ENCODE peak calls at places on chromosomes 7 and 10, in ten cellular contexts. P is cardiac muscle cell; U is type B pancreatic cell; S is B cell; Y is H9; Q is neural crest cell; I is colonic mucosa; G is osteocyte; H is CD8-positive, alpha-beta T cell; M is fibroblast of lung. V is an unnamed sample.

GRCh38 chr7:81457858-81458522 is 311.9 kb downstream of the HGF start:
- DNase-seq in P (peak), U (no peak), S (no peak), Y (no peak), Q (no peak), I (no peak), G (no peak), H (no peak), M (peak), V (peak)

GRCh38 chr10:131514454-131514853 is 202.9 kb upstream of the TCERG1L start:
- DNase-seq in P (no peak), U (no peak), S (no peak), Y (no peak), Q (no peak), I (no peak), G (no peak), H (no peak), M (no peak), V (no peak)

GRCh38 chr10:96124230-96125141 is 5.6 kb upstream of the ZNF518A start:
- DNase-seq in P (peak), U (no peak), S (no peak), Y (peak), Q (peak), I (peak), G (no peak), H (no peak), M (peak), V (peak)

GRCh38 chr7:37247881-37248280 is 200.8 kb downstream of the ELMO1 start:
- DNase-seq in P (peak), U (no peak), S (no peak), Y (peak), Q (no peak), I (no peak), G (no peak), H (no peak), M (peak), V (no peak)

GRCh38 chr10:4684434-4684833 is 141.6 kb upstream of the AKR1E2 start:
- DNase-seq in P (no peak), U (no peak), S (no peak), Y (no peak), Q (no peak), I (no peak), G (no peak), H (no peak), M (peak), V (no peak)

GRCh38 chr10:22681783-22682183 is 32.6 kb downstream of the PIP4K2A start:
- DNase-seq in P (peak), U (no peak), S (no peak), Y (no peak), Q (no peak), I (no peak), G (no peak), H (peak), M (peak), V (peak)

GRCh38 chr7:27151945-27152815 is at the start of gene HOXA3:
- DNase-seq in P (no peak), U (peak), S (peak), Y (no peak), Q (no peak), I (peak), G (no peak), H (no peak), M (no peak), V (peak)

GRCh38 chr7:35691827-35692307 is 3.1 kb downstream of the HERPUD2 start:
- DNase-seq in P (peak), U (no peak), S (no peak), Y (no peak), Q (no peak), I (no peak), G (no peak), H (peak), M (no peak), V (no peak)

GRCh38 chr10:93993782-93994668 is at the start of gene PLCE1:
- DNase-seq in P (peak), U (peak), S (no peak), Y (peak), Q (peak), I (peak), G (peak), H (no peak), M (peak), V (no peak)

GRCh38 chr10:93991101-93991500 is 2.6 kb upstream of the PLCE1 start:
- DNase-seq in P (peak), U (no peak), S (no peak), Y (no peak), Q (no peak), I (no peak), G (no peak), H (no peak), M (no peak), V (no peak)

GRCh38 chr10:93993414-93993781 is 333 bp upstream of the PLCE1 start:
- DNase-seq in P (no peak), U (no peak), S (no peak), Y (no peak), Q (no peak), I (no peak), G (no peak), H (no peak), M (no peak), V (no peak)

GRCh38 chr10:93991596-93992284 is 2.0 kb upstream of the PLCE1 start:
- DNase-seq in P (peak), U (no peak), S (no peak), Y (peak), Q (peak), I (peak), G (no peak), H (no peak), M (peak), V (peak)

DNA sequence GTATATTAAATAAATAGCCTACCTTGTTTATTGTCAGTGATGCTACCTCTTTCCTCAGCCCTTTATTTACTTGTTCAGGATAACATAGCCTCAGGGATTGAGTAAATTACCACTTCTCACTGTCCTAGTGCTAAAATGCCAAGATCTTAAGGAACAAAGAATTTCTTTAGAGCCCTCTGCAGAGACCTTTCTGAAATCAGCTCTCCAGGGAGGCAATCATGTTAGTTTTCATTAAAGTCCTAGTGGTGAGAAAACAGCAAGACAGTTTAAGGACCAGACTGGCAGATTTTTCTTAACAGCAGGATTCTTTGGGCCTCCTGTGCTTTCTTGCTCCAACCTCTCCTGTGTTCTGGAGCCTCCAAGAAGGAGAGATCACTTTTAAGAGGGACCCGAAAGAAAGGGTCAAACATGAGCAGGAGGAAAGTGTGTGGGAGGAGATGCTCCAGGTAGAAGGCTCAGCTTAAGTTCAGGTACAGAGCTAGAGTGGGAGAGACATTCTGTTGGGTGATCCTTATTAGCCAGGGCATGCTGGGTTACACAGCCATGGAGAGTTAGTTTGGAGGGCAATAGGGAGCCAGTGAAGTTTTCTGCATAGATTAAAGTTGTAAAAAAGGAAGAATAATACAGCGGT is 1.2 kb upstream of the PLCE1 start:
- DNase-seq in P (peak), U (no peak), S (no peak), Y (no peak), Q (no peak), I (no peak), G (no peak), H (no peak), M (peak), V (peak)
- TF ChIP-seq CTCF in P (peak), U (peak), S (no peak), Y (peak), Q (peak), I (no peak), G (peak), H (no peak), M (peak), V (peak)

GRCh38 chr7:123662293-123662692 is 6.6 kb downstream of the LMOD2 start:
- DNase-seq in P (no peak), U (no peak), S (no peak), Y (no peak), Q (no peak), I (no peak), G (no peak), H (no peak), M (no peak), V (no peak)
- TF ChIP-seq CTCF in P (no peak), U (no peak), S (no peak), Y (no peak), Q (no peak), I (no peak), G (no peak), H (no peak), M (no peak), V (no peak)

GRCh38 chr7:47153076-47153475 is 428.8 kb downstream of the TNS3 start:
- DNase-seq in P (peak), U (no peak), S (no peak), Y (no peak), Q (no peak), I (peak), G (no peak), H (no peak), M (peak), V (peak)
- TF ChIP-seq CTCF in P (no peak), U (no peak), S (no peak), Y (no peak), Q (no peak), I (no peak), G (no peak), H (no peak), M (no peak), V (no peak)

GRCh38 chr7:127348247-127348631 is 44.3 kb downstream of the ZNF800 start:
- DNase-seq in P (no peak), U (no peak), S (no peak), Y (no peak), Q (no peak), I (no peak), G (no peak), H (no peak), M (no peak), V (peak)
- TF ChIP-seq CTCF in P (no peak), U (no peak), S (no peak), Y (no peak), Q (peak), I (no peak), G (no peak), H (no peak), M (no peak), V (no peak)

DNA sequence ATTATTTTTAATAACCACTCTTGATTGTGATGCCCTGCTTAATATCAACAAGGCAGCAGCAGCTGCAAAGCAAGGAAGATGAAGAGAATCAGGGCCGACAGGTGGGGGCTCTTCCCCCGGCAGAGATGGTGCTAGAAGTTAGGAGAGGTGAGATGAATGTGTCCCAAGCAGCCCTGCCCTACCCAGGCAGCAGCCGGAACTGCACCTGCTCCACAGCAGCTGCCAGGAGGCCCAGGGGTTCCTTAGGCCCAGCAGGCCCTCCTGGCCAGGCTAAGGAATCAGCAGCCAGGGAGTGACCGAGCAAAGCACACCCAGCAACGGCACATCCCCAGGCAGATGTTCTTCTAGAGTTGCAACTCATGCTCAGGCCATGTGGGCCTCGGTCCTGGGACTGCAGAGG is 17.9 kb downstream of the AFAP1L2 start:
- DNase-seq in P (no peak), U (no peak), S (no peak), Y (no peak), Q (no peak), I (no peak), G (no peak), H (no peak), M (no peak), V (no peak)
- TF ChIP-seq CTCF in P (no peak), U (no peak), S (no peak), Y (peak), Q (no peak), I (no peak), G (no peak), H (no peak), M (no peak), V (no peak)

GRCh38 chr10:278707-279106 is 143.5 kb downstream of the ZMYND11 start:
- DNase-seq in P (no peak), U (no peak), S (no peak), Y (no peak), Q (no peak), I (no peak), G (no peak), H (no peak), M (no peak), V (no peak)

GRCh38 chr10:279232-279631 is 144.0 kb downstream of the ZMYND11 start:
- DNase-seq in P (no peak), U (no peak), S (no peak), Y (no peak), Q (no peak), I (no peak), G (no peak), H (no peak), M (no peak), V (no peak)

GRCh38 chr10:277963-278362 is 142.7 kb downstream of the ZMYND11 start:
- DNase-seq in P (no peak), U (no peak), S (no peak), Y (no peak), Q (no peak), I (no peak), G (no peak), H (no peak), M (no peak), V (no peak)

GRCh38 chr10:282294-283139 is 147.3 kb downstream of the ZMYND11 start:
- DNase-seq in P (peak), U (no peak), S (no peak), Y (no peak), Q (no peak), I (no peak), G (no peak), H (no peak), M (peak), V (peak)

GRCh38 chr10:279655-280054 is 144.4 kb downstream of the ZMYND11 start:
- DNase-seq in P (no peak), U (no peak), S (no peak), Y (peak), Q (no peak), I (no peak), G (no peak), H (no peak), M (no peak), V (no peak)
- TF ChIP-seq CTCF in P (no peak), U (peak), S (no peak), Y (peak), Q (peak), I (no peak), G (no peak), H (no peak), M (no peak), V (peak)

V was measured in astrocyte of the spinal cord.